ENCODE peak calls at places on chromosomes 13 and 19, in eight cellular contexts. One of them, this sample, is unnamed. For H3K9me3, the result is how much of the 10 kb centered on the place peaks cover.

GRCh38 chr19:31127132-31127967 is 221.9 kb downstream of the TSHZ3 start:
- DNase-seq in PC-9: no peak
- DNase-seq in CD4-positive, alpha-beta memory T cell: no peak
- DNase-seq in hepatocyte: peak
- DNase-seq in suprapubic skin: no peak
- DNase-seq in left ventricle myocardium inferior: no peak
- DNase-seq in CD4-positive, alpha-beta T cell: no peak
- DNase-seq in cardiac muscle cell: peak
- DNase-seq in this sample: no peak

GRCh38 chr19:38911388-38912004 is 490 bp downstream of the CCER2 start:
- DNase-seq in PC-9: no peak
- DNase-seq in CD4-positive, alpha-beta memory T cell: no peak
- DNase-seq in hepatocyte: no peak
- DNase-seq in suprapubic skin: no peak
- DNase-seq in left ventricle myocardium inferior: no peak
- DNase-seq in CD4-positive, alpha-beta T cell: no peak
- DNase-seq in cardiac muscle cell: no peak
- DNase-seq in this sample: no peak

GRCh38 chr13:48009298-48009697 is 8.2 kb upstream of the SUCLA2 start:
- DNase-seq in PC-9: peak
- DNase-seq in CD4-positive, alpha-beta memory T cell: no peak
- DNase-seq in hepatocyte: no peak
- DNase-seq in suprapubic skin: no peak
- DNase-seq in left ventricle myocardium inferior: no peak
- DNase-seq in CD4-positive, alpha-beta T cell: no peak
- DNase-seq in cardiac muscle cell: peak
- DNase-seq in this sample: no peak

GRCh38 chr19:14512420-14512961 is 5.7 kb downstream of the DNAJB1 start:
- DNase-seq in PC-9: no peak
- DNase-seq in CD4-positive, alpha-beta memory T cell: peak
- DNase-seq in hepatocyte: no peak
- DNase-seq in suprapubic skin: no peak
- DNase-seq in left ventricle myocardium inferior: no peak
- DNase-seq in CD4-positive, alpha-beta T cell: no peak
- DNase-seq in cardiac muscle cell: no peak
- DNase-seq in this sample: no peak

GRCh38 chr13:92842145-92842544 is 384.5 kb upstream of the GPC6 start:
- DNase-seq in PC-9: no peak
- DNase-seq in CD4-positive, alpha-beta memory T cell: no peak
- DNase-seq in hepatocyte: no peak
- DNase-seq in suprapubic skin: no peak
- DNase-seq in left ventricle myocardium inferior: no peak
- DNase-seq in CD4-positive, alpha-beta T cell: no peak
- DNase-seq in cardiac muscle cell: peak
- DNase-seq in this sample: no peak

GRCh38 chr19:39731685-39732084 is 6.1 kb downstream of the CLC start:
- DNase-seq in PC-9: no peak
- DNase-seq in CD4-positive, alpha-beta memory T cell: no peak
- DNase-seq in hepatocyte: no peak
- DNase-seq in suprapubic skin: no peak
- DNase-seq in left ventricle myocardium inferior: no peak
- DNase-seq in CD4-positive, alpha-beta T cell: no peak
- DNase-seq in cardiac muscle cell: no peak
- DNase-seq in this sample: no peak

GRCh38 chr13:95536629-95537241 is 15.8 kb upstream of the CLDN10 start:
- DNase-seq in PC-9: peak
- DNase-seq in CD4-positive, alpha-beta memory T cell: no peak
- DNase-seq in hepatocyte: peak
- DNase-seq in suprapubic skin: no peak
- DNase-seq in left ventricle myocardium inferior: no peak
- DNase-seq in CD4-positive, alpha-beta T cell: no peak
- DNase-seq in cardiac muscle cell: peak
- DNase-seq in this sample: no peak

GRCh38 chr13:50459046-50459445 is 384.4 kb downstream of the DLEU7 start:
- DNase-seq in PC-9: no peak
- DNase-seq in CD4-positive, alpha-beta memory T cell: no peak
- DNase-seq in hepatocyte: no peak
- DNase-seq in suprapubic skin: no peak
- DNase-seq in left ventricle myocardium inferior: no peak
- DNase-seq in CD4-positive, alpha-beta T cell: no peak
- DNase-seq in cardiac muscle cell: no peak
- DNase-seq in this sample: no peak

GRCh38 chr19:15251010-15251748 is 18.9 kb upstream of the EPHX3 start:
- DNase-seq in PC-9: no peak
- DNase-seq in CD4-positive, alpha-beta memory T cell: no peak
- DNase-seq in hepatocyte: no peak
- DNase-seq in suprapubic skin: no peak
- DNase-seq in left ventricle myocardium inferior: no peak
- DNase-seq in CD4-positive, alpha-beta T cell: no peak
- DNase-seq in cardiac muscle cell: peak
- DNase-seq in this sample: no peak

GRCh38 chr13:50635504-50635903 is 208.0 kb downstream of the DLEU7 start:
- DNase-seq in PC-9: no peak
- DNase-seq in CD4-positive, alpha-beta memory T cell: no peak
- DNase-seq in hepatocyte: peak
- DNase-seq in suprapubic skin: peak
- DNase-seq in left ventricle myocardium inferior: no peak
- DNase-seq in CD4-positive, alpha-beta T cell: no peak
- DNase-seq in cardiac muscle cell: peak
- DNase-seq in this sample: no peak

GRCh38 chr13:29511980-29512379 is 83.5 kb downstream of the SLC7A1 start:
- DNase-seq in PC-9: no peak
- DNase-seq in CD4-positive, alpha-beta memory T cell: no peak
- DNase-seq in hepatocyte: no peak
- DNase-seq in suprapubic skin: peak
- DNase-seq in left ventricle myocardium inferior: no peak
- DNase-seq in CD4-positive, alpha-beta T cell: no peak
- DNase-seq in cardiac muscle cell: peak
- DNase-seq in this sample: peak
- H3K9me3 ChIP-seq in PC-9: under half
- H3K9me3 ChIP-seq in CD4-positive, alpha-beta memory T cell: under half
- H3K9me3 ChIP-seq in hepatocyte: under half
- H3K9me3 ChIP-seq in suprapubic skin: under half
- H3K9me3 ChIP-seq in left ventricle myocardium inferior: under half
- H3K9me3 ChIP-seq in CD4-positive, alpha-beta T cell: under half
- H3K9me3 ChIP-seq in cardiac muscle cell: under half
- H3K9me3 ChIP-seq in this sample: under half

DNA sequence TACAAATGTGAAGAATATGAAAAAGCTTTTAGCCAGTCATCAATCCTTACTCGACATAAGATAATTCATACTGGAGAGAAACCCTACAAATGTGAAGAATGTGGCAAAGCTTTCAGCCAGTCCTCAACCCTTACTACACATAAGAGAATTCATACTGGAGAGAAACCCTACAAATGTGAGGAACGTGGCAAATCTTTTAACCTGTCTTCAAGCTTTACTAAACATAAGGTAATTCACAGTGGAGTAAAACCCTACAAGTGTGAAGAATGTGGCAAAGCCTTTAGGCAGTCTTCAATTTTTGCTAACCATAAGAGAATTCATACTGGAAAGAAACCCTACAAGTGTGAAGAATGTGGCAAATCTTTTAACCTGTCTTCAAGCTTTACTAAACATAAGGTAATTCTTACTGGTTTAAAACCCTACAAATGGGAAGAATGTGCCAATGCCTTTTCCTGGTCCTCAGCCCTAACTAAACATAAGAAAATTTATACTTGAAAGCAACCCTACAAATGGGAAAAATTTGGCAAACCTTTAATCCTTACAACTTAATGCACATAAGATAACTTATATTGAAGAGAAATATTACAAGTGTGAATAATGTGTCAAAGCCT is 74.1 kb upstream of the ZNF681 start:
- DNase-seq in PC-9: no peak
- DNase-seq in CD4-positive, alpha-beta memory T cell: no peak
- DNase-seq in hepatocyte: no peak
- DNase-seq in suprapubic skin: no peak
- DNase-seq in left ventricle myocardium inferior: no peak
- DNase-seq in CD4-positive, alpha-beta T cell: no peak
- DNase-seq in cardiac muscle cell: no peak
- DNase-seq in this sample: no peak
- H3K9me3 ChIP-seq in PC-9: half or more
- H3K9me3 ChIP-seq in CD4-positive, alpha-beta memory T cell: under half
- H3K9me3 ChIP-seq in hepatocyte: half or more
- H3K9me3 ChIP-seq in suprapubic skin: under half
- H3K9me3 ChIP-seq in left ventricle myocardium inferior: half or more
- H3K9me3 ChIP-seq in CD4-positive, alpha-beta T cell: half or more
- H3K9me3 ChIP-seq in cardiac muscle cell: under half
- H3K9me3 ChIP-seq in this sample: under half

GRCh38 chr13:99981115-99982020 is at the start of gene ZIC2:
- DNase-seq in PC-9: peak
- DNase-seq in CD4-positive, alpha-beta memory T cell: peak
- DNase-seq in hepatocyte: peak
- DNase-seq in suprapubic skin: no peak
- DNase-seq in left ventricle myocardium inferior: no peak
- DNase-seq in CD4-positive, alpha-beta T cell: no peak
- DNase-seq in cardiac muscle cell: peak
- DNase-seq in this sample: no peak

GRCh38 chr13:99979453-99980200 is 2.0 kb upstream of the ZIC2 start:
- DNase-seq in PC-9: peak
- DNase-seq in CD4-positive, alpha-beta memory T cell: peak
- DNase-seq in hepatocyte: peak
- DNase-seq in suprapubic skin: peak
- DNase-seq in left ventricle myocardium inferior: no peak
- DNase-seq in CD4-positive, alpha-beta T cell: no peak
- DNase-seq in cardiac muscle cell: no peak
- DNase-seq in this sample: no peak

GRCh38 chr13:99978781-99979452 is 2.7 kb upstream of the ZIC2 start:
- DNase-seq in PC-9: no peak
- DNase-seq in CD4-positive, alpha-beta memory T cell: peak
- DNase-seq in hepatocyte: peak
- DNase-seq in suprapubic skin: no peak
- DNase-seq in left ventricle myocardium inferior: no peak
- DNase-seq in CD4-positive, alpha-beta T cell: no peak
- DNase-seq in cardiac muscle cell: no peak
- DNase-seq in this sample: no peak

GRCh38 chr13:99982021-99982740 is 597 bp downstream of the ZIC2 start:
- DNase-seq in PC-9: no peak
- DNase-seq in CD4-positive, alpha-beta memory T cell: peak
- DNase-seq in hepatocyte: peak
- DNase-seq in suprapubic skin: no peak
- DNase-seq in left ventricle myocardium inferior: no peak
- DNase-seq in CD4-positive, alpha-beta T cell: no peak
- DNase-seq in cardiac muscle cell: no peak
- DNase-seq in this sample: no peak

GRCh38 chr13:99980201-99981114 is 1.1 kb upstream of the ZIC2 start:
- DNase-seq in PC-9: peak
- DNase-seq in CD4-positive, alpha-beta memory T cell: peak
- DNase-seq in hepatocyte: peak
- DNase-seq in suprapubic skin: peak
- DNase-seq in left ventricle myocardium inferior: peak
- DNase-seq in CD4-positive, alpha-beta T cell: peak
- DNase-seq in cardiac muscle cell: peak
- DNase-seq in this sample: no peak
- H3K9me3 ChIP-seq in PC-9: under half
- H3K9me3 ChIP-seq in CD4-positive, alpha-beta memory T cell: under half
- H3K9me3 ChIP-seq in hepatocyte: under half
- H3K9me3 ChIP-seq in suprapubic skin: under half
- H3K9me3 ChIP-seq in left ventricle myocardium inferior: under half
- H3K9me3 ChIP-seq in CD4-positive, alpha-beta T cell: under half
- H3K9me3 ChIP-seq in cardiac muscle cell: under half
- H3K9me3 ChIP-seq in this sample: under half

DNA sequence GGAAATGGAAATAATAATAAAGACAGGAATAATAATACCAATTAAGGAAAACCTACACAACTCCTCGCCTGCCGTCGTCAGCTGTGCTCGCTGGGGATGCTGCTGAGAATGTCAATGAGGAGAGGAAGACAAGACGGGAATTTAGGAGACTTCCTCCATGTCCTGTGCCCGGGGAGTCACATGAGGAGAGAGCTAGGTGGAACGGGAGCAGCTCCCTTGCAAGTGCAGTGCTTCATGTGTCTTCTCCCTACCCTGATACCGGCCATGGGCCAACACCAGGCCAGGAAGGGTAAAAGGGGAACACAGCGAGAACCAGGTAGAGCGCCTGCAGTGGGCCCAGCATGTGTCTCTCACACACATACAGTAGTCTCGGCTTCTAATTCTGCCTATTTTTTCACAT is 11.8 kb downstream of the DOCK9 start:
- DNase-seq in PC-9: no peak
- DNase-seq in CD4-positive, alpha-beta memory T cell: no peak
- DNase-seq in hepatocyte: no peak
- DNase-seq in suprapubic skin: no peak
- DNase-seq in left ventricle myocardium inferior: no peak
- DNase-seq in CD4-positive, alpha-beta T cell: no peak
- DNase-seq in cardiac muscle cell: no peak
- DNase-seq in this sample: no peak
- H3K9me3 ChIP-seq in PC-9: under half
- H3K9me3 ChIP-seq in CD4-positive, alpha-beta memory T cell: under half
- H3K9me3 ChIP-seq in hepatocyte: under half
- H3K9me3 ChIP-seq in suprapubic skin: under half
- H3K9me3 ChIP-seq in left ventricle myocardium inferior: under half
- H3K9me3 ChIP-seq in CD4-positive, alpha-beta T cell: under half
- H3K9me3 ChIP-seq in cardiac muscle cell: under half
- H3K9me3 ChIP-seq in this sample: under half

DNA sequence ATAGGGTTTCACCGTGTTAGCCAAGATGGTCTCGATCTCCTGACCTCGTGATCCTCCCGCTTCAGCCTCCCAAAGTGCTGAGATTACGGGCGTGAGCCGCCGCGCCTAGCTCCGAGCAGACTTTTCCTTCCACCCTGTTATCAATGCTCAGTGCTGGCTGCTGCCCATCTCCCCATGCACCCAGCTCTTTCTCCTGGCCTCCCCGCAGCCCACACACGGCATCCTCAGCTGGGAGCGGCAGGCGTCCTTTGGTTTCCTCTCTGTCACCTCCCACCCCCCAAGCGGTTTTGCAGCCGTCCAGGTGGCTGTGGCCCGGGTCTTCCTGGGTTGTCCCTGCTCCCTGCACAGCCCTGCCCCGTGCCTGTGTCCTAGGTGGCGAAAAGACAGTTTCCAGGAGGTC is 12.1 kb downstream of the PRR22 start:
- DNase-seq in PC-9: no peak
- DNase-seq in CD4-positive, alpha-beta memory T cell: no peak
- DNase-seq in hepatocyte: no peak
- DNase-seq in suprapubic skin: no peak
- DNase-seq in left ventricle myocardium inferior: no peak
- DNase-seq in CD4-positive, alpha-beta T cell: no peak
- DNase-seq in cardiac muscle cell: no peak
- DNase-seq in this sample: no peak
- H3K9me3 ChIP-seq in PC-9: under half
- H3K9me3 ChIP-seq in CD4-positive, alpha-beta memory T cell: under half
- H3K9me3 ChIP-seq in hepatocyte: under half
- H3K9me3 ChIP-seq in suprapubic skin: under half
- H3K9me3 ChIP-seq in left ventricle myocardium inferior: under half
- H3K9me3 ChIP-seq in CD4-positive, alpha-beta T cell: under half
- H3K9me3 ChIP-seq in cardiac muscle cell: under half
- H3K9me3 ChIP-seq in this sample: under half